ENCODE peak calls at places on chromosomes 4 and X, in nine cellular contexts. W is cardiac muscle cell, E is uterus, R is vagina, T is astrocyte of the spinal cord, F is pancreas, Z is fibroblast of mammary gland, P is OCI-LY7, Q is PC-3. M is an unnamed sample.
A peak's percentile ranks its signal among the peaks of the same experiment; 100 is the strongest.

GRCh38 chr4:48681856-48682255 is 98.2 kb downstream of the FRYL start:
- DNase-seq in W (peak; percentile 64), E (no peak), R (no peak), T (peak; percentile 57), F (no peak), Z (peak; percentile 58), P (peak; percentile 16), Q (peak; percentile 33), M (peak; percentile 46)

GRCh38 chr4:67713531-67714247 is 12.7 kb upstream of the UBA6 start:
- DNase-seq in W (peak; percentile 51), E (no peak), R (no peak), T (peak; percentile 37), F (no peak), Z (peak; percentile 60), P (no peak), Q (peak; percentile 82), M (no peak)

GRCh38 chr4:121697626-121698025 is 846 bp upstream of the ANXA5 start:
- DNase-seq in W (no peak), E (no peak), R (no peak), T (no peak), F (no peak), Z (no peak), P (no peak), Q (no peak), M (peak; percentile 25)

GRCh38 chr4:187598246-187598645 is 397.3 kb upstream of the ZFP42 start:
- DNase-seq in W (no peak), E (no peak), R (no peak), T (peak; percentile 24), F (no peak), Z (peak; percentile 43), P (no peak), Q (no peak), M (no peak)

GRCh38 chr4:99886146-99886545 is 8.1 kb downstream of the LAMTOR3 start:
- DNase-seq in W (peak; percentile 73), E (no peak), R (no peak), T (peak; percentile 79), F (no peak), Z (peak; percentile 65), P (no peak), Q (peak; percentile 38), M (no peak)

GRCh38 chr4:78059524-78059889 is 2.4 kb downstream of the FRAS1 start:
- DNase-seq in W (peak; percentile 92), E (no peak), R (no peak), T (peak; percentile 66), F (peak; percentile 42), Z (peak; percentile 85), P (peak; percentile 50), Q (peak; percentile 84), M (peak; percentile 59)

GRCh38 chr4:151287409-151287808 is 10.4 kb downstream of the PRSS48 start:
- DNase-seq in W (no peak), E (no peak), R (no peak), T (no peak), F (no peak), Z (no peak), P (no peak), Q (peak; percentile 10), M (no peak)

GRCh38 chr4:16289872-16290554 is 63.7 kb upstream of the TAPT1 start:
- DNase-seq in W (peak; percentile 64), E (no peak), R (no peak), T (peak; percentile 52), F (no peak), Z (peak; percentile 48), P (peak; percentile 36), Q (peak; percentile 60), M (peak; percentile 36)

GRCh38 chrX:19178402-19178801 is 56.1 kb upstream of the ADGRG2 start:
- DNase-seq in W (no peak), E (no peak), R (no peak), T (no peak), F (no peak), Z (no peak), P (no peak), Q (no peak), M (no peak)

GRCh38 chr4:76308548-76308947 is 2.0 kb downstream of the STBD1 start:
- DNase-seq in W (peak; percentile 50), E (no peak), R (no peak), T (no peak), F (peak; percentile 21), Z (no peak), P (no peak), Q (no peak), M (no peak)

GRCh38 chr4:22534374-22534773 is 18.5 kb upstream of the ADGRA3 start:
- DNase-seq in W (no peak), E (no peak), R (no peak), T (no peak), F (no peak), Z (no peak), P (no peak), Q (no peak), M (no peak)

GRCh38 chr4:72295966-72296557 is 264.3 kb downstream of the NPFFR2 start:
- DNase-seq in W (peak; percentile 76), E (no peak), R (no peak), T (peak; percentile 75), F (no peak), Z (peak; percentile 65), P (peak; percentile 11), Q (peak; percentile 90), M (peak; percentile 5)

GRCh38 chrX:151398346-151398745 is 1.3 kb downstream of the VMA21 start:
- DNase-seq in W (no peak), E (no peak), R (no peak), T (no peak), F (no peak), Z (no peak), P (peak; percentile 1), Q (no peak), M (no peak)

GRCh38 chr4:140621161-140621560 is 52.4 kb upstream of the UCP1 start:
- DNase-seq in W (no peak), E (no peak), R (no peak), T (no peak), F (no peak), Z (no peak), P (peak; percentile 59), Q (no peak), M (no peak)

GRCh38 chr4:140622333-140622958 is 53.7 kb upstream of the UCP1 start:
- DNase-seq in W (no peak), E (no peak), R (no peak), T (no peak), F (no peak), Z (no peak), P (no peak), Q (no peak), M (no peak)

GRCh38 chr4:140628016-140628415 is 59.3 kb upstream of the UCP1 start:
- DNase-seq in W (no peak), E (no peak), R (no peak), T (no peak), F (no peak), Z (no peak), P (no peak), Q (peak; percentile 66), M (no peak)

GRCh38 chr4:140630246-140630645 is 61.5 kb upstream of the UCP1 start:
- DNase-seq in W (no peak), E (no peak), R (no peak), T (no peak), F (no peak), Z (no peak), P (no peak), Q (no peak), M (no peak)

GRCh38 chr4:140626982-140627381 is 58.2 kb upstream of the UCP1 start:
- DNase-seq in W (peak; percentile 24), E (no peak), R (no peak), T (no peak), F (no peak), Z (no peak), P (no peak), Q (peak; percentile 22), M (no peak)
- TF ChIP-seq CTCF in W (peak; percentile 22), E (no peak), R (no peak), T (peak; percentile 14), F (no peak), Z (no peak), P (peak; percentile 39), Q (peak; percentile 13), M (no peak)

DNA sequence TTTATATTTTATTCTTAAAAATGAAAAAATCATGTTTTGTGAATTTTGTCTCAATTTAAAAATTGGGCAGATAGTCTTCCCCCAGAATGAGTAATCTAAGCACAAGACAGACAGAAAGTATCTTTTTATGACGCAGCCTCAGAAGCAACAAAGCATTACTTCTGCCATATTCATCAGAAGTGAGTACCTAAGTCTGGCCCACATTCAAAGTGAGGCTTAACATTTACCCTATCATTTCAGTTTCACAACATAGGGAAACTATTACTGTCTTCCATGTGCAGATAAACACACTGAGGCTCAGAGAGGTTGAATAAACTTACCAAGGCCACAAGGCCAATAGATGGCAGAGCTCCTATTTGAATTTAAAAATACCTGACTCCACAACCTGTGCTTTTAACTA is 4.4 kb upstream of the PRDX4 start:
- DNase-seq in W (peak; percentile 30), E (no peak), R (no peak), T (no peak), F (no peak), Z (peak; percentile 84), P (no peak), Q (no peak), M (peak; percentile 36)
- TF ChIP-seq CTCF in W (no peak), E (no peak), R (no peak), T (no peak), F (no peak), Z (no peak), P (no peak), Q (no peak), M (no peak)

DNA sequence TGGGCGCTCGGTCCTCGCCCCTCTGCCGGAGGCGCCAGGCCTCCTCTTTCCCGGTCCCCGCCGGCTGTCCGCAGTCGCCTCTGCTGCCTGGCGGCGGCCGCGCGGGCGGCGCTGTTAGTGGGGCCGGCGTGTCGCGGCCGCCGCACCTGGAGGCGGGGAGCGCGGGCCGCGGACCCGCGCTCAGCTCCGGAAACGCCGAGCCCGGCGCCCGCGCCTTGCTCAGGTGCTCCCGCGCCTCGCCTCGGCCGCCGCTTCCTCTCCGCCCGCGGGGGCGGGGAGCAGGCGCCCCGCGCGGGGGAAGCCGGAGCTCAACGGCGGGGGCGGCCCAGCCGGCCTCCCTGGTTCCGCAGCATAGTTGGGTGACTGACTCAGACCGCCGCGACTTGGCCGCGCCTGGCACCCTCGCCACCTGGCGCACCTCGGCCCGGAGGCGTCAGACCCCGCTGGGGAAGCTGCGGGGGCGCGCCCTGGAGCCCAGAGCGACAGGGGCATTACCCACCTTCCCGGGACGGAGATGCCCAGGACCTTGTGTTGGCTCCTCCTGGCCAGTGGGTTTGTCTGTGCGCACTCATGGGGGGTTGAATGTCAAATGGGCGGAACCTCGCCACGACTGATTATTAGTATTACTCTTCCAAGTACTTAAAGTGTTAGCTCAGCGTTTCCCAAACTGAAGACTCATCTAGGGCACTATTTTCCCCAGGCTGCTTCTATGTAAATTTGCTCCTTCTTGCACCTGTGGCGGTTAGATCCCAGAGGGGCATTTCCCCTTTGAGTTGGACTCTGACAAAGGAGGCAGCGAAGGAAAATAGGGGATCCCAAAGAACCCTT is at the start of gene ARAP2:
- DNase-seq in W (peak; percentile 12), E (peak; percentile 56), R (no peak), T (peak; percentile 47), F (peak; percentile 70), Z (peak; percentile 11), P (peak; percentile 73), Q (peak; percentile 87), M (peak; percentile 87)
- TF ChIP-seq CTCF in W (no peak), E (no peak), R (no peak), T (no peak), F (no peak), Z (no peak), P (no peak), Q (no peak), M (no peak)

DNA sequence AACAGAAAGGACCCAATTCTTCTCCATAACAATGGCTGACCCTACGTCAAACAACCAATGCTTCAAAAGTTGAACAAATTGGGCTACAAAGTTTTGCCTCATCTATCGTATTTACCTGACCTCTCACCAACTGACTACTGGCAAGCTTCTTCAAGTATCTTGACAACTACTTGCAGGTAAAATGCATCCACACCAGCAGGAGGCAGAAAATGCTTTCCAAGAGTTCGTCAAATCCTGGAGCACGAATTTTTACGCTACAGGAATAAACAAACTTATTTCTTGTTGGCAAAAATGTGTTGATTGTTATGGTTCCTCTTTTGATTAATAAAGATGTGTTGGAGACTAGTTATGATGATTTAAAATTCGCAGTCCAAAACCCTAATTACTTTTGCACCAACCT is 6.7 kb upstream of the GAB1 start:
- DNase-seq in W (no peak), E (no peak), R (no peak), T (no peak), F (no peak), Z (no peak), P (no peak), Q (no peak), M (no peak)
- TF ChIP-seq CTCF in W (no peak), E (no peak), R (no peak), T (no peak), F (no peak), Z (no peak), P (peak; percentile 39), Q (peak; percentile 29), M (no peak)

M was measured in GM20000.